ENCODE peak calls at places on chromosomes 5 and 9, in four cellular contexts. One of them, this sample, is unnamed.

GRCh38 chr5:126525630-126526245 is 69.3 kb downstream of the ALDH7A1 start:
- DNase-seq in KBM-7: peak
- DNase-seq in cardiac muscle cell: no peak
- DNase-seq in activated naive CD4-positive, alpha-beta T cell treated with anti-CD3 and anti-CD28 coated beads, Interleukin-2, amount 10 ng/mL, durations not matched to agents 7 days and 5 days: no peak
- DNase-seq in this sample: no peak

GRCh38 chr5:149588947-149589346 is 7.6 kb downstream of the ARHGEF37 start:
- DNase-seq in activated naive CD4-positive, alpha-beta T cell treated with anti-CD3 and anti-CD28 coated beads, Interleukin-2, amount 10 ng/mL, durations not matched to agents 7 days and 5 days: no peak
- DNase-seq in KBM-7: no peak
- DNase-seq in cardiac muscle cell: no peak
- DNase-seq in this sample: no peak

GRCh38 chr5:5542654-5543053 is 120.2 kb downstream of the ICE1 start:
- DNase-seq in activated naive CD4-positive, alpha-beta T cell treated with anti-CD3 and anti-CD28 coated beads, Interleukin-2, amount 10 ng/mL, durations not matched to agents 7 days and 5 days: no peak
- DNase-seq in cardiac muscle cell: no peak
- DNase-seq in KBM-7: no peak
- DNase-seq in this sample: no peak

GRCh38 chr5:158897444-158898160 is 202.1 kb downstream of the EBF1 start:
- DNase-seq in cardiac muscle cell: no peak
- DNase-seq in KBM-7: no peak
- DNase-seq in activated naive CD4-positive, alpha-beta T cell treated with anti-CD3 and anti-CD28 coated beads, Interleukin-2, amount 10 ng/mL, durations not matched to agents 7 days and 5 days: no peak
- DNase-seq in this sample: peak

GRCh38 chr9:123686131-123686848 is 243.6 kb downstream of the DENND1A start:
- DNase-seq in KBM-7: no peak
- DNase-seq in activated naive CD4-positive, alpha-beta T cell treated with anti-CD3 and anti-CD28 coated beads, Interleukin-2, amount 10 ng/mL, durations not matched to agents 7 days and 5 days: no peak
- DNase-seq in cardiac muscle cell: peak
- DNase-seq in this sample: no peak

GRCh38 chr5:31393126-31393525 is 138.8 kb downstream of the DROSHA start:
- DNase-seq in activated naive CD4-positive, alpha-beta T cell treated with anti-CD3 and anti-CD28 coated beads, Interleukin-2, amount 10 ng/mL, durations not matched to agents 7 days and 5 days: no peak
- DNase-seq in KBM-7: no peak
- DNase-seq in cardiac muscle cell: no peak
- DNase-seq in this sample: no peak

GRCh38 chr9:127876764-127877562 is 512 bp downstream of the AK1 start:
- DNase-seq in activated naive CD4-positive, alpha-beta T cell treated with anti-CD3 and anti-CD28 coated beads, Interleukin-2, amount 10 ng/mL, durations not matched to agents 7 days and 5 days: no peak
- DNase-seq in cardiac muscle cell: no peak
- DNase-seq in KBM-7: no peak
- DNase-seq in this sample: no peak

GRCh38 chr5:62168882-62169281 is 137.1 kb upstream of the KIF2A start:
- DNase-seq in activated naive CD4-positive, alpha-beta T cell treated with anti-CD3 and anti-CD28 coated beads, Interleukin-2, amount 10 ng/mL, durations not matched to agents 7 days and 5 days: no peak
- DNase-seq in KBM-7: no peak
- DNase-seq in cardiac muscle cell: no peak
- DNase-seq in this sample: peak

GRCh38 chr5:41408676-41409443 is 101.5 kb downstream of the PLCXD3 start:
- DNase-seq in activated naive CD4-positive, alpha-beta T cell treated with anti-CD3 and anti-CD28 coated beads, Interleukin-2, amount 10 ng/mL, durations not matched to agents 7 days and 5 days: no peak
- DNase-seq in cardiac muscle cell: no peak
- DNase-seq in KBM-7: no peak
- DNase-seq in this sample: no peak